ENCODE peak calls at places on chromosome 19, in six cellular contexts. One of them, this sample, is unnamed.
A peak's percentile ranks its signal among the peaks of the same experiment; 100 is the strongest.

GRCh38 chr19:20664917-20665781 is 3.8 kb upstream of the ZNF626 start:
- DNase-seq in K562: no peak
- DNase-seq in GM12878: no peak
- DNase-seq in HepG2: peak; percentile 22
- DNase-seq in H1: no peak
- DNase-seq in HCT116: no peak
- DNase-seq in this sample: no peak

GRCh38 chr19:48900477-48901452 is 653 bp downstream of the NUCB1 start:
- DNase-seq in K562: peak; percentile 61
- DNase-seq in H1: no peak
- DNase-seq in GM12878: no peak
- DNase-seq in HepG2: peak; percentile 29
- DNase-seq in HCT116: no peak
- DNase-seq in this sample: peak; percentile 64

GRCh38 chr19:49347191-49347590 is 12.0 kb downstream of the CD37 start:
- DNase-seq in H1: no peak
- DNase-seq in GM12878: no peak
- DNase-seq in HepG2: no peak
- DNase-seq in HCT116: no peak
- DNase-seq in K562: no peak
- DNase-seq in this sample: no peak

GRCh38 chr19:10852098-10852800 is 4.0 kb downstream of the C19orf38 start:
- DNase-seq in K562: no peak
- DNase-seq in HepG2: peak; percentile 63
- DNase-seq in HCT116: no peak
- DNase-seq in H1: no peak
- DNase-seq in GM12878: no peak
- DNase-seq in this sample: no peak

GRCh38 chr19:32702010-32702409 is 10.4 kb downstream of the NUDT19 start:
- DNase-seq in H1: no peak
- DNase-seq in GM12878: no peak
- DNase-seq in HCT116: no peak
- DNase-seq in HepG2: peak; percentile 62
- DNase-seq in K562: no peak
- DNase-seq in this sample: no peak

GRCh38 chr19:29941828-29942403 is at the start of gene URI1:
- DNase-seq in H1: peak; percentile 98
- DNase-seq in GM12878: no peak
- DNase-seq in K562: peak; percentile 96
- DNase-seq in HCT116: peak; percentile 61
- DNase-seq in HepG2: peak; percentile 67
- DNase-seq in this sample: peak; percentile 96

GRCh38 chr19:34733266-34733825 is 697 bp upstream of the ZNF181 start:
- DNase-seq in GM12878: no peak
- DNase-seq in H1: no peak
- DNase-seq in HCT116: no peak
- DNase-seq in HepG2: peak; percentile 80
- DNase-seq in K562: peak; percentile 42
- DNase-seq in this sample: no peak

GRCh38 chr19:14147797-14148605 is 11.6 kb upstream of the ASF1B start:
- DNase-seq in GM12878: no peak
- DNase-seq in HCT116: peak; percentile 36
- DNase-seq in HepG2: peak; percentile 39
- DNase-seq in H1: peak; percentile 73
- DNase-seq in K562: peak; percentile 81
- DNase-seq in this sample: peak; percentile 45

GRCh38 chr19:50564229-50565105 is 3.8 kb downstream of the LRRC4B start:
- DNase-seq in K562: no peak
- DNase-seq in GM12878: no peak
- DNase-seq in HCT116: no peak
- DNase-seq in H1: no peak
- DNase-seq in HepG2: no peak
- DNase-seq in this sample: no peak

GRCh38 chr19:47272448-47273312 is 2.0 kb upstream of the INAFM1 start:
- DNase-seq in GM12878: no peak
- DNase-seq in H1: peak; percentile 64
- DNase-seq in HepG2: no peak
- DNase-seq in HCT116: no peak
- DNase-seq in K562: peak; percentile 59
- DNase-seq in this sample: no peak

GRCh38 chr19:53978975-53979801 is 12.2 kb upstream of the CACNG6 start:
- DNase-seq in GM12878: no peak
- DNase-seq in K562: no peak
- DNase-seq in HCT116: no peak
- DNase-seq in H1: no peak
- DNase-seq in HepG2: no peak
- DNase-seq in this sample: peak; percentile 56

GRCh38 chr19:53463263-53463662 is 4.3 kb upstream of the ZNF813 start:
- DNase-seq in H1: peak; percentile 91
- DNase-seq in K562: peak; percentile 60
- DNase-seq in GM12878: no peak
- DNase-seq in HepG2: no peak
- DNase-seq in HCT116: no peak
- DNase-seq in this sample: no peak

GRCh38 chr19:42422092-42422575 is 5.1 kb downstream of the LIPE start:
- DNase-seq in HepG2: no peak
- DNase-seq in GM12878: no peak
- DNase-seq in HCT116: no peak
- DNase-seq in H1: no peak
- DNase-seq in K562: no peak
- DNase-seq in this sample: no peak

GRCh38 chr19:16416996-16417395 is 54.8 kb downstream of the EPS15L1 start:
- DNase-seq in HCT116: no peak
- DNase-seq in K562: no peak
- DNase-seq in HepG2: no peak
- DNase-seq in H1: no peak
- DNase-seq in GM12878: no peak
- DNase-seq in this sample: no peak

GRCh38 chr19:38663957-38664502 is 16.6 kb downstream of the ACTN4 start:
- DNase-seq in K562: no peak
- DNase-seq in H1: no peak
- DNase-seq in GM12878: no peak
- DNase-seq in HepG2: no peak
- DNase-seq in HCT116: no peak
- DNase-seq in this sample: no peak

GRCh38 chr19:30932854-30933253 is 416.4 kb downstream of the TSHZ3 start:
- DNase-seq in K562: no peak
- DNase-seq in HCT116: no peak
- DNase-seq in H1: no peak
- DNase-seq in GM12878: no peak
- DNase-seq in HepG2: no peak
- DNase-seq in this sample: no peak

GRCh38 chr19:33066543-33066942 is 1.9 kb upstream of the RHPN2 start:
- DNase-seq in K562: no peak
- DNase-seq in HCT116: no peak
- DNase-seq in HepG2: no peak
- DNase-seq in GM12878: no peak
- DNase-seq in H1: no peak
- DNase-seq in this sample: no peak

GRCh38 chr19:38838208-38838985 is 6.8 kb upstream of the ECH1 start:
- DNase-seq in K562: no peak
- DNase-seq in H1: no peak
- DNase-seq in HepG2: no peak
- DNase-seq in HCT116: peak; percentile 46
- DNase-seq in GM12878: no peak
- DNase-seq in this sample: peak; percentile 62

GRCh38 chr19:39155114-39155700 is 29.6 kb downstream of the PAK4 start:
- DNase-seq in GM12878: no peak
- DNase-seq in HCT116: no peak
- DNase-seq in K562: no peak
- DNase-seq in H1: no peak
- DNase-seq in HepG2: no peak
- DNase-seq in this sample: no peak

DNA sequence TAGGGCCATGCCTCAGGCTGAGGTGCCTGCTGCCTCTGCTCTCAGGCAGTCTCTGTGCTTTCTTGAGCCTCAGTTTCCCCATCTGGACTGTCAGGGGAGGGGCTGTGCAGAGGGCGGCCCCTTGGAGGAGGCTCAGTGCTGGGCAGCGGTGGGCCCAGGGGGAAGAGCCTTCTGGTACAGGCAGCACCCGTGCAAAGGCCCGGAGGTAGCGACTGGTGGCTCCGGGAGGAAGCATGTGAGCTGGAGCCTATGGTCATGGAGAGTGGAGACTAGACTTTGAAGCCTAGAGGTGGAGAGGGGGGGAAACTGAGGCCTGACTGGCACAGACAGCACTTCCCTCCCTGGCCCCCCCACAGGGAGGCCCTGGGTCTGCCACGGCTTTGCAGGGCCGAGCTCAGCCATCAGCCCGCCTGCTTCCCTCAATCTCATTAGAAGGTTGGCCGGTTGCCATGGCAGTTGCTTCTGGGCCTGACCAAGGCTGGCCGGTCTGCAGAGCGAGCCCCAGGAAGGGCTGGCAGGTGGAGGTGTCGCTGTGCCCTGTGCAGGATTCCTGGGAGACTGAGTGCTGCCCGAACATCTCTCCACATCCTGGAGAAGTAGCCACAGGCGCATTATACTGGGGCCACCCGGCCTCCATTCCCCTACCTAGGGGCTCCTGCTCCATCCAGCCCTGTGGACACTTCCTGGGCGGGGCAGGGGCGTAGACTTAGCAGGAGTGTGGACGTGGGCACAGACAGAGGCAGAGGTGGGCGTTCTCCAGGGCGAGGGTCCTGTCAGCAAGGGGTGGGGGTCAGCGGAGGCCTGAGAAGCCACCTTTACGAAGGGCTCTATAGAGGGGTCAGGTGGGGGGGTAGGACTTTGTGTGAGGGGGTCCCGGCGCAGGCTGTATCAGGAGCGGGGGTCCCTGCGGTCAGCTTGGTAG is 53.2 kb downstream of the CRTC1 start:
- DNase-seq in K562: no peak
- DNase-seq in HCT116: no peak
- DNase-seq in H1: no peak
- DNase-seq in HepG2: no peak
- DNase-seq in GM12878: no peak
- DNase-seq in this sample: no peak
- TF ChIP-seq MAX in K562: no peak
- TF ChIP-seq MAX in HCT116: no peak
- TF ChIP-seq MAX in H1: no peak
- TF ChIP-seq MAX in HepG2: no peak
- TF ChIP-seq MAX in GM12878: no peak
- TF ChIP-seq MAX in this sample: no peak

GRCh38 chr19:56159616-56160271 is 16.1 kb upstream of the GALP start:
- DNase-seq in HepG2: no peak
- DNase-seq in GM12878: no peak
- DNase-seq in H1: no peak
- DNase-seq in K562: no peak
- DNase-seq in HCT116: no peak
- DNase-seq in this sample: no peak

GRCh38 chr19:56161534-56161933 is 14.3 kb upstream of the GALP start:
- DNase-seq in HepG2: no peak
- DNase-seq in HCT116: no peak
- DNase-seq in GM12878: no peak
- DNase-seq in H1: no peak
- DNase-seq in K562: no peak
- DNase-seq in this sample: no peak

GRCh38 chr19:56163097-56163496 is 12.7 kb upstream of the GALP start:
- DNase-seq in HepG2: no peak
- DNase-seq in HCT116: no peak
- DNase-seq in H1: no peak
- DNase-seq in K562: no peak
- DNase-seq in GM12878: no peak
- DNase-seq in this sample: no peak

GRCh38 chr19:56159009-56159501 is 16.8 kb upstream of the GALP start:
- DNase-seq in HCT116: no peak
- DNase-seq in H1: no peak
- DNase-seq in K562: peak; percentile 47
- DNase-seq in GM12878: no peak
- DNase-seq in HepG2: no peak
- DNase-seq in this sample: no peak

DNA sequence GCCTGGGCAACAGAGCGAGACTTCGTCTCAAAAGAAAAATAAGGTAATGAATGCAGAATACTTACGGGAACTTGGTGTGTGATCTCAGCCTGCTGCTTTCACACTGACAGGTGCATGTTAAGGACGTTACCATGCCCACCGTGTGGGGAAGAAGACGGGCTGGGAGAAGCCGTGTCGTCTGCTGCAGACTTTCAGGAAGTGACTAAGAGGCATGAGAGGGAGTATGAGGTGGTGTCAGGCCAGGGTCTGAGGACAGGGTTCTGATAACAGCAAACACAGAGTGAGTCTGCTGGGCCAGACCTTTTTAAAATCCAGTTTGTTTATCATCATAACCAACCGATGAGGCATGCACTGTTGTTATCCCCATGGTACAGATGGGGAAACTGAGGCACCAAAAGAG is 13.6 kb upstream of the GALP start:
- DNase-seq in H1: no peak
- DNase-seq in K562: no peak
- DNase-seq in GM12878: no peak
- DNase-seq in HepG2: no peak
- DNase-seq in HCT116: no peak
- DNase-seq in this sample: no peak
- TF ChIP-seq RAD21 in H1: no peak
- TF ChIP-seq RAD21 in K562: no peak
- TF ChIP-seq RAD21 in GM12878: no peak
- TF ChIP-seq RAD21 in HepG2: no peak
- TF ChIP-seq RAD21 in HCT116: no peak
- TF ChIP-seq RAD21 in this sample: no peak

GRCh38 chr19:3175761-3176714 is 2.5 kb upstream of the S1PR4 start:
- DNase-seq in K562: no peak
- DNase-seq in HCT116: peak; percentile 65
- DNase-seq in GM12878: peak; percentile 57
- DNase-seq in HepG2: no peak
- DNase-seq in H1: no peak
- DNase-seq in this sample: peak; percentile 87
- TF ChIP-seq CEBPB in K562: no peak
- TF ChIP-seq CEBPB in HCT116: no peak
- TF ChIP-seq CEBPB in GM12878: no peak
- TF ChIP-seq CEBPB in HepG2: no peak
- TF ChIP-seq CEBPB in H1: no peak
- TF ChIP-seq CEBPB in this sample: no peak

GRCh38 chr19:1917926-1918325 is 12.7 kb downstream of the ADAT3 start:
- DNase-seq in HCT116: no peak
- DNase-seq in H1: no peak
- DNase-seq in HepG2: no peak
- DNase-seq in GM12878: no peak
- DNase-seq in K562: no peak
- DNase-seq in this sample: no peak
- TF ChIP-seq MAX in HCT116: no peak
- TF ChIP-seq MAX in H1: no peak
- TF ChIP-seq MAX in HepG2: no peak
- TF ChIP-seq MAX in GM12878: no peak
- TF ChIP-seq MAX in K562: no peak
- TF ChIP-seq MAX in this sample: no peak

DNA sequence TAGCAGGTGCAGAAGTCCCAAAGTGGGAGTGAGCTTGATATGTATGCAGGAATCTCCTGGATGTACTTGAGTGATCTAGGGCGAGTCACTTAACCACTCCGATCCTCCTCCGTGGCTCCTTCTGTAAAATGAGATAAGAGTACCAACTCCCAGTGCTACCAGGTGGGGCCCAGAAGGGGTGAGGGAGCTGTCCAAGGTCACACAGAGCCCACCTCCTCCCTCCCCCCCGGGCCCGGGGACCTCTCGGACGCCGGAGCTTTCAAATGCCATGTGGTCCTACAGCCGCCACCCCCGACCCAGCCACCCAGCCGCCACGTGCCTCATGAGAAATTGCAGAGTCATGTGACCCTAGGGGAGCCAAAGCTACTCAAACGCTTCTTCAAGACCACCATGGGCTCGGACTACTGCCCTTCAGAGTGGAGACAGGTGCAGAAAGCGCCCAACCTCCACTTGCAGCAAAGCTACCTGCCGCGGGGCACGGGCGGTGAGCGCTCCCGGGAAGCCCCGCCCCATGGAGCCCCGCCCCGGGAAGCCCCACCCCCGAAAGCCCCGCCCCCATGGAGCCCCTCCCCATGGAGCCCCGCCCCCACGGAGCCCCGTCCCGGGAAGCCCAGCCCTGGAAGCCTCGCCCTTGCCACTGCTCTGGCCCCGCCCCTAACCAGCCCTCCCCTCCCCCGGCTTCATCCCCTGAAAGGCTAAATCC is 10.1 kb upstream of the ZNF358 start:
- DNase-seq in HepG2: no peak
- DNase-seq in GM12878: no peak
- DNase-seq in HCT116: no peak
- DNase-seq in H1: peak; percentile 81
- DNase-seq in K562: peak; percentile 95
- DNase-seq in this sample: peak; percentile 45
- TF ChIP-seq RAD21 in HepG2: no peak
- TF ChIP-seq RAD21 in GM12878: no peak
- TF ChIP-seq RAD21 in HCT116: no peak
- TF ChIP-seq RAD21 in H1: no peak
- TF ChIP-seq RAD21 in K562: no peak
- TF ChIP-seq RAD21 in this sample: no peak